ENCODE peak calls at places on chromosomes 13 and 19, in seven cellular contexts. One of them, this sample, is unnamed.
A peak's percentile ranks its signal among the peaks of the same experiment; 100 is the strongest.

GRCh38 chr13:37495046-37495445 is 103.5 kb downstream of the POSTN start:
- DNase-seq in BE2C: no peak
- DNase-seq in transverse colon: no peak
- DNase-seq in fibroblast of pulmonary artery: peak; percentile 30
- DNase-seq in OCI-LY7: no peak
- DNase-seq in fibroblast of the aortic adventitia: peak; percentile 52
- DNase-seq in IMR-90: peak; percentile 10
- DNase-seq in this sample: no peak

GRCh38 chr19:35828694-35829301 is 16.2 kb upstream of the PRODH2 start:
- DNase-seq in BE2C: no peak
- DNase-seq in transverse colon: peak; percentile 38
- DNase-seq in fibroblast of pulmonary artery: peak; percentile 79
- DNase-seq in OCI-LY7: peak; percentile 32
- DNase-seq in fibroblast of the aortic adventitia: peak; percentile 78
- DNase-seq in IMR-90: peak; percentile 67
- DNase-seq in this sample: peak; percentile 51

GRCh38 chr19:54432144-54432738 is 16.8 kb upstream of the LENG8 start:
- DNase-seq in BE2C: no peak
- DNase-seq in transverse colon: no peak
- DNase-seq in fibroblast of pulmonary artery: no peak
- DNase-seq in OCI-LY7: no peak
- DNase-seq in fibroblast of the aortic adventitia: no peak
- DNase-seq in IMR-90: no peak
- DNase-seq in this sample: no peak

GRCh38 chr19:11663162-11663561 is 65.9 kb downstream of the ZNF627 start:
- DNase-seq in BE2C: no peak
- DNase-seq in transverse colon: no peak
- DNase-seq in fibroblast of pulmonary artery: no peak
- DNase-seq in OCI-LY7: no peak
- DNase-seq in fibroblast of the aortic adventitia: no peak
- DNase-seq in IMR-90: no peak
- DNase-seq in this sample: no peak

GRCh38 chr13:35876601-35877000 is 254.6 kb downstream of the DCLK1 start:
- DNase-seq in BE2C: no peak
- DNase-seq in transverse colon: no peak
- DNase-seq in fibroblast of pulmonary artery: no peak
- DNase-seq in OCI-LY7: no peak
- DNase-seq in fibroblast of the aortic adventitia: no peak
- DNase-seq in IMR-90: no peak
- DNase-seq in this sample: no peak

GRCh38 chr13:20438801-20439200 is 86.9 kb downstream of the CRYL1 start:
- DNase-seq in BE2C: no peak
- DNase-seq in transverse colon: no peak
- DNase-seq in fibroblast of pulmonary artery: no peak
- DNase-seq in OCI-LY7: no peak
- DNase-seq in fibroblast of the aortic adventitia: no peak
- DNase-seq in IMR-90: no peak
- DNase-seq in this sample: no peak

GRCh38 chr13:37070956-37071355 is 11.5 kb upstream of the SUPT20H start:
- DNase-seq in BE2C: no peak
- DNase-seq in transverse colon: no peak
- DNase-seq in fibroblast of pulmonary artery: no peak
- DNase-seq in OCI-LY7: no peak
- DNase-seq in fibroblast of the aortic adventitia: peak; percentile 31
- DNase-seq in IMR-90: peak; percentile 26
- DNase-seq in this sample: no peak

GRCh38 chr13:32443111-32443510 is 15.2 kb upstream of the N4BP2L1 start:
- DNase-seq in BE2C: peak; percentile 27
- DNase-seq in transverse colon: peak; percentile 35
- DNase-seq in fibroblast of pulmonary artery: peak; percentile 17
- DNase-seq in OCI-LY7: peak; percentile 53
- DNase-seq in fibroblast of the aortic adventitia: no peak
- DNase-seq in IMR-90: peak; percentile 23
- DNase-seq in this sample: no peak

GRCh38 chr19:459724-460511 is 915 bp downstream of the SHC2 start:
- DNase-seq in BE2C: peak; percentile 46
- DNase-seq in transverse colon: peak; percentile 60
- DNase-seq in fibroblast of pulmonary artery: peak; percentile 18
- DNase-seq in OCI-LY7: no peak
- DNase-seq in fibroblast of the aortic adventitia: peak; percentile 35
- DNase-seq in IMR-90: peak; percentile 27
- DNase-seq in this sample: no peak

GRCh38 chr13:42484396-42484795 is 89.6 kb upstream of the TNFSF11 start:
- DNase-seq in BE2C: no peak
- DNase-seq in transverse colon: no peak
- DNase-seq in fibroblast of pulmonary artery: peak; percentile 18
- DNase-seq in OCI-LY7: no peak
- DNase-seq in fibroblast of the aortic adventitia: peak; percentile 52
- DNase-seq in IMR-90: no peak
- DNase-seq in this sample: no peak

GRCh38 chr19:1673645-1674292 is 21.4 kb upstream of the TCF3 start:
- DNase-seq in BE2C: no peak
- DNase-seq in transverse colon: no peak
- DNase-seq in fibroblast of pulmonary artery: no peak
- DNase-seq in OCI-LY7: no peak
- DNase-seq in fibroblast of the aortic adventitia: no peak
- DNase-seq in IMR-90: no peak
- DNase-seq in this sample: no peak

GRCh38 chr13:43270043-43270830 is 246.9 kb downstream of the DNAJC15 start:
- DNase-seq in BE2C: no peak
- DNase-seq in transverse colon: no peak
- DNase-seq in fibroblast of pulmonary artery: no peak
- DNase-seq in OCI-LY7: no peak
- DNase-seq in fibroblast of the aortic adventitia: no peak
- DNase-seq in IMR-90: peak; percentile 34
- DNase-seq in this sample: no peak

GRCh38 chr13:58855283-58855682 is 1223.7 kb downstream of the PCDH17 start:
- DNase-seq in BE2C: no peak
- DNase-seq in transverse colon: no peak
- DNase-seq in fibroblast of pulmonary artery: peak; percentile 8
- DNase-seq in OCI-LY7: no peak
- DNase-seq in fibroblast of the aortic adventitia: no peak
- DNase-seq in IMR-90: no peak
- DNase-seq in this sample: no peak

GRCh38 chr13:72656357-72656756 is 71.1 kb downstream of the MZT1 start:
- DNase-seq in BE2C: no peak
- DNase-seq in transverse colon: no peak
- DNase-seq in fibroblast of pulmonary artery: no peak
- DNase-seq in OCI-LY7: no peak
- DNase-seq in fibroblast of the aortic adventitia: no peak
- DNase-seq in IMR-90: no peak
- DNase-seq in this sample: no peak

GRCh38 chr19:23056516-23056915 is 53.5 kb upstream of the ZNF728 start:
- DNase-seq in BE2C: no peak
- DNase-seq in transverse colon: no peak
- DNase-seq in fibroblast of pulmonary artery: no peak
- DNase-seq in OCI-LY7: no peak
- DNase-seq in fibroblast of the aortic adventitia: no peak
- DNase-seq in IMR-90: no peak
- DNase-seq in this sample: no peak

GRCh38 chr19:39596911-39597310 is 5.4 kb upstream of the LGALS13 start:
- DNase-seq in BE2C: no peak
- DNase-seq in transverse colon: no peak
- DNase-seq in fibroblast of pulmonary artery: no peak
- DNase-seq in OCI-LY7: no peak
- DNase-seq in fibroblast of the aortic adventitia: no peak
- DNase-seq in IMR-90: no peak
- DNase-seq in this sample: no peak

GRCh38 chr13:79307866-79308298 is 98.2 kb downstream of the RBM26 start:
- DNase-seq in BE2C: no peak
- DNase-seq in transverse colon: no peak
- DNase-seq in fibroblast of pulmonary artery: peak; percentile 24
- DNase-seq in OCI-LY7: peak; percentile 7
- DNase-seq in fibroblast of the aortic adventitia: peak; percentile 23
- DNase-seq in IMR-90: peak; percentile 61
- DNase-seq in this sample: no peak

GRCh38 chr19:49801966-49802661 is 11.0 kb downstream of the FUZ start:
- DNase-seq in BE2C: peak; percentile 95
- DNase-seq in transverse colon: peak; percentile 76
- DNase-seq in fibroblast of pulmonary artery: peak; percentile 90
- DNase-seq in OCI-LY7: no peak
- DNase-seq in fibroblast of the aortic adventitia: peak; percentile 88
- DNase-seq in IMR-90: peak; percentile 86
- DNase-seq in this sample: no peak

GRCh38 chr19:49799798-49800376 is 13.2 kb downstream of the FUZ start:
- DNase-seq in BE2C: no peak
- DNase-seq in transverse colon: no peak
- DNase-seq in fibroblast of pulmonary artery: no peak
- DNase-seq in OCI-LY7: peak; percentile 17
- DNase-seq in fibroblast of the aortic adventitia: no peak
- DNase-seq in IMR-90: no peak
- DNase-seq in this sample: no peak

GRCh38 chr19:49802836-49803528 is 10.1 kb downstream of the FUZ start:
- DNase-seq in BE2C: no peak
- DNase-seq in transverse colon: no peak
- DNase-seq in fibroblast of pulmonary artery: no peak
- DNase-seq in OCI-LY7: no peak
- DNase-seq in fibroblast of the aortic adventitia: no peak
- DNase-seq in IMR-90: no peak
- DNase-seq in this sample: no peak

GRCh38 chr19:49800771-49801170 is 12.3 kb downstream of the FUZ start:
- DNase-seq in BE2C: no peak
- DNase-seq in transverse colon: no peak
- DNase-seq in fibroblast of pulmonary artery: no peak
- DNase-seq in OCI-LY7: no peak
- DNase-seq in fibroblast of the aortic adventitia: no peak
- DNase-seq in IMR-90: no peak
- DNase-seq in this sample: no peak

GRCh38 chr19:49801401-49801888 is 11.6 kb downstream of the FUZ start:
- DNase-seq in BE2C: no peak
- DNase-seq in transverse colon: no peak
- DNase-seq in fibroblast of pulmonary artery: no peak
- DNase-seq in OCI-LY7: no peak
- DNase-seq in fibroblast of the aortic adventitia: no peak
- DNase-seq in IMR-90: no peak
- DNase-seq in this sample: no peak
- H3K4me3 ChIP-seq in BE2C: peak overlapping the region; percentile 74
- H3K4me3 ChIP-seq in transverse colon: peak overlapping the region; percentile 46
- H3K4me3 ChIP-seq in fibroblast of pulmonary artery: no peak overlapping the region
- H3K4me3 ChIP-seq in OCI-LY7: no peak overlapping the region
- H3K4me3 ChIP-seq in fibroblast of the aortic adventitia: peak overlapping the region; percentile 58
- H3K4me3 ChIP-seq in IMR-90: peak overlapping the region; percentile 48
- H3K4me3 ChIP-seq in this sample: no peak overlapping the region

DNA sequence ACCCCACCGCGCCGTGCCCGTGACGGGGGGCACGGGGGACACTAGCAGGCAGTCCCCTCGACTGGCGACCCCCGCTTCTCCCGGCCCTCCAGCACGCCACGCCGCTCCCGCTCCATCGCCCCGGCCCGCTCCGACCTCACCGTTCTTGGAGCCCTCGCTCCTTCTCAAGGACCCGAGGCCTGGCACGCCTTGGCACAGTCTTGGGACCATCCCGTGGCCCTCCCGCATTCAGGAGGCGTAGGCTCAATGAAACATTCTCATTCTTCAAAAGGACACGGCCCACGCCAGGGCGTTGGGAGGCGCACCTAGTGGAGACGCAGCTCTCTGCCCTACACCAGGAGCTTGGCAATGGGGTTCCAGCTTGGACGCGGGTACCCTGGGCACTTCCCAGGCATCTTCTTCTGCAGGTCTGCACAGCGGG is 473 bp upstream of the CERS1 start:
- DNase-seq in BE2C: no peak
- DNase-seq in transverse colon: no peak
- DNase-seq in fibroblast of pulmonary artery: no peak
- DNase-seq in OCI-LY7: no peak
- DNase-seq in fibroblast of the aortic adventitia: no peak
- DNase-seq in IMR-90: no peak
- DNase-seq in this sample: no peak
- H3K4me3 ChIP-seq in BE2C: no peak overlapping the region
- H3K4me3 ChIP-seq in transverse colon: no peak overlapping the region
- H3K4me3 ChIP-seq in fibroblast of pulmonary artery: no peak overlapping the region
- H3K4me3 ChIP-seq in OCI-LY7: no peak overlapping the region
- H3K4me3 ChIP-seq in fibroblast of the aortic adventitia: no peak overlapping the region
- H3K4me3 ChIP-seq in IMR-90: no peak overlapping the region
- H3K4me3 ChIP-seq in this sample: no peak overlapping the region

GRCh38 chr13:57630661-57631606 is 610 bp upstream of the PCDH17 start:
- DNase-seq in BE2C: peak; percentile 44
- DNase-seq in transverse colon: no peak
- DNase-seq in fibroblast of pulmonary artery: no peak
- DNase-seq in OCI-LY7: no peak
- DNase-seq in fibroblast of the aortic adventitia: no peak
- DNase-seq in IMR-90: no peak
- DNase-seq in this sample: no peak
- H3K4me3 ChIP-seq in BE2C: peak overlapping the region; percentile 86
- H3K4me3 ChIP-seq in transverse colon: peak overlapping the region; percentile 49
- H3K4me3 ChIP-seq in fibroblast of pulmonary artery: peak overlapping the region; percentile 55
- H3K4me3 ChIP-seq in OCI-LY7: no peak overlapping the region
- H3K4me3 ChIP-seq in fibroblast of the aortic adventitia: peak overlapping the region; percentile 67
- H3K4me3 ChIP-seq in IMR-90: peak overlapping the region; percentile 44
- H3K4me3 ChIP-seq in this sample: no peak overlapping the region

GRCh38 chr13:51005566-51005965 is 96.0 kb downstream of the RNASEH2B start:
- DNase-seq in BE2C: no peak
- DNase-seq in transverse colon: no peak
- DNase-seq in fibroblast of pulmonary artery: no peak
- DNase-seq in OCI-LY7: no peak
- DNase-seq in fibroblast of the aortic adventitia: no peak
- DNase-seq in IMR-90: no peak
- DNase-seq in this sample: no peak

GRCh38 chr13:51004918-51005460 is 95.4 kb downstream of the RNASEH2B start:
- DNase-seq in BE2C: no peak
- DNase-seq in transverse colon: no peak
- DNase-seq in fibroblast of pulmonary artery: no peak
- DNase-seq in OCI-LY7: no peak
- DNase-seq in fibroblast of the aortic adventitia: no peak
- DNase-seq in IMR-90: no peak
- DNase-seq in this sample: no peak

GRCh38 chr13:51007216-51007615 is 97.6 kb downstream of the RNASEH2B start:
- DNase-seq in BE2C: no peak
- DNase-seq in transverse colon: no peak
- DNase-seq in fibroblast of pulmonary artery: no peak
- DNase-seq in OCI-LY7: no peak
- DNase-seq in fibroblast of the aortic adventitia: no peak
- DNase-seq in IMR-90: no peak
- DNase-seq in this sample: no peak

GRCh38 chr13:51004111-51004865 is 94.7 kb downstream of the RNASEH2B start:
- DNase-seq in BE2C: no peak
- DNase-seq in transverse colon: no peak
- DNase-seq in fibroblast of pulmonary artery: no peak
- DNase-seq in OCI-LY7: no peak
- DNase-seq in fibroblast of the aortic adventitia: no peak
- DNase-seq in IMR-90: no peak
- DNase-seq in this sample: no peak

DNA sequence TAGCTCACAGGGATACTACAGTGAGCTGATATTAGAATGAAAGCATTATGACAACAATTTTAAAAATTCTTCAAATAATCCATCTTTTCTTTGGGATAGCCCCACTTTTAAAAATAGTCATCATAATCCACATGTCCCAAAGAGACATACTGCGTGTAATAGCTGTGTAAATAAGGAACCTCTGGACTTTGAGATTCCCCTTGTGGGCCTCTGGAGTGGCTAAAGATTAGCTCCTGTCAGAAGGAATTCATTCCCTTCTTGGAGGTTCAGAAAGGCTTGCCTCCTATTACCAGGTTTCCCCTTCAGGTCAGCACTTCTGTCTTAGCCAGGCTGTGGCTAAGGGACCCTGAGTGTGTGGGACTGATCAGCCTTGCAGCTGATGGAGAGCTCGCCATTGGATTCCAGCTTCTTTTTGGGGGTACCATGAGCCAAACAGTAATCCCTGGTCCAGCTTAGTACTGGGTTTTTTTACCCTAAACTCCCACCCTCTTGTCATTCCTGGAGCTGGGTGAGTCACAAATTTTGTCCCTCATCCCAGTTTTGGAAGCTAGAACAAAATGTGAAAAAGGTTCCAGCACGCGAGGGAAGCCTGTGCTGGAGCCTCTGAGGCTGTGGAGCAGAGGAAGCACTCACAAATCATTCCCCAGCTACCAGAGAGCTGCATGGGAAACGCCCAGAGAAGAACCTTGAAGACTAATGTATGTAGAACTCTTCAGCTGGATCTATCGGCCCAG is 96.6 kb downstream of the RNASEH2B start:
- DNase-seq in BE2C: no peak
- DNase-seq in transverse colon: no peak
- DNase-seq in fibroblast of pulmonary artery: peak; percentile 25
- DNase-seq in OCI-LY7: no peak
- DNase-seq in fibroblast of the aortic adventitia: peak; percentile 75
- DNase-seq in IMR-90: no peak
- DNase-seq in this sample: no peak
- H3K4me3 ChIP-seq in BE2C: no peak overlapping the region
- H3K4me3 ChIP-seq in transverse colon: no peak overlapping the region
- H3K4me3 ChIP-seq in fibroblast of pulmonary artery: no peak overlapping the region
- H3K4me3 ChIP-seq in OCI-LY7: no peak overlapping the region
- H3K4me3 ChIP-seq in fibroblast of the aortic adventitia: no peak overlapping the region
- H3K4me3 ChIP-seq in IMR-90: no peak overlapping the region
- H3K4me3 ChIP-seq in this sample: no peak overlapping the region